ENCODE peak calls at places on chromosomes 1 and 21, in eight cellular contexts. One of them, this sample, is unnamed.
A peak's percentile ranks its signal among the peaks of the same experiment; 100 is the strongest.

GRCh38 chr1:46406881-46407608 is 12.9 kb downstream of the FAAH start:
- DNase-seq in stomach: no peak
- DNase-seq in bronchial epithelial cell: no peak
- DNase-seq in transverse colon: no peak
- DNase-seq in GM06990: no peak
- DNase-seq in dorsolateral prefrontal cortex: no peak
- DNase-seq in HFF-Myc: no peak
- DNase-seq in cardiac fibroblast: no peak
- DNase-seq in this sample: no peak

GRCh38 chr1:244060691-244061090 is 9.6 kb downstream of the ZBTB18 start:
- DNase-seq in stomach: no peak
- DNase-seq in bronchial epithelial cell: no peak
- DNase-seq in transverse colon: no peak
- DNase-seq in GM06990: no peak
- DNase-seq in dorsolateral prefrontal cortex: no peak
- DNase-seq in HFF-Myc: no peak
- DNase-seq in cardiac fibroblast: no peak
- DNase-seq in this sample: no peak

GRCh38 chr1:109912873-109913272 is 2.2 kb downstream of the CSF1 start:
- DNase-seq in stomach: no peak
- DNase-seq in bronchial epithelial cell: no peak
- DNase-seq in transverse colon: no peak
- DNase-seq in GM06990: no peak
- DNase-seq in dorsolateral prefrontal cortex: no peak
- DNase-seq in HFF-Myc: no peak
- DNase-seq in cardiac fibroblast: peak; percentile 66
- DNase-seq in this sample: no peak

GRCh38 chr1:50841791-50842387 is 118.2 kb downstream of the FAF1 start:
- DNase-seq in stomach: no peak
- DNase-seq in bronchial epithelial cell: no peak
- DNase-seq in transverse colon: no peak
- DNase-seq in GM06990: no peak
- DNase-seq in dorsolateral prefrontal cortex: no peak
- DNase-seq in HFF-Myc: no peak
- DNase-seq in cardiac fibroblast: peak; percentile 46
- DNase-seq in this sample: no peak

GRCh38 chr1:210407207-210407886 is 78.6 kb downstream of the HHAT start:
- DNase-seq in stomach: peak; percentile 77
- DNase-seq in bronchial epithelial cell: peak; percentile 58
- DNase-seq in transverse colon: peak; percentile 76
- DNase-seq in GM06990: no peak
- DNase-seq in dorsolateral prefrontal cortex: peak; percentile 87
- DNase-seq in HFF-Myc: peak; percentile 30
- DNase-seq in cardiac fibroblast: peak; percentile 59
- DNase-seq in this sample: peak; percentile 70

GRCh38 chr1:154874465-154874864 is 4.4 kb upstream of the KCNN3 start:
- DNase-seq in stomach: no peak
- DNase-seq in bronchial epithelial cell: no peak
- DNase-seq in transverse colon: no peak
- DNase-seq in GM06990: no peak
- DNase-seq in dorsolateral prefrontal cortex: no peak
- DNase-seq in HFF-Myc: no peak
- DNase-seq in cardiac fibroblast: no peak
- DNase-seq in this sample: no peak

GRCh38 chr1:14037101-14037807 is 337.3 kb downstream of the PRDM2 start:
- DNase-seq in stomach: no peak
- DNase-seq in bronchial epithelial cell: peak; percentile 21
- DNase-seq in transverse colon: no peak
- DNase-seq in GM06990: no peak
- DNase-seq in dorsolateral prefrontal cortex: no peak
- DNase-seq in HFF-Myc: no peak
- DNase-seq in cardiac fibroblast: no peak
- DNase-seq in this sample: no peak

GRCh38 chr1:156319664-156320063 is 18.4 kb downstream of the CCT3 start:
- DNase-seq in stomach: no peak
- DNase-seq in bronchial epithelial cell: peak; percentile 21
- DNase-seq in transverse colon: no peak
- DNase-seq in GM06990: no peak
- DNase-seq in dorsolateral prefrontal cortex: no peak
- DNase-seq in HFF-Myc: no peak
- DNase-seq in cardiac fibroblast: peak; percentile 50
- DNase-seq in this sample: peak; percentile 39

GRCh38 chr1:171911506-171911905 is 70.2 kb downstream of the DNM3 start:
- DNase-seq in stomach: no peak
- DNase-seq in bronchial epithelial cell: no peak
- DNase-seq in transverse colon: no peak
- DNase-seq in GM06990: no peak
- DNase-seq in dorsolateral prefrontal cortex: no peak
- DNase-seq in HFF-Myc: no peak
- DNase-seq in cardiac fibroblast: peak; percentile 15
- DNase-seq in this sample: no peak

GRCh38 chr1:36586146-36586545 is 103.4 kb upstream of the CSF3R start:
- DNase-seq in stomach: no peak
- DNase-seq in bronchial epithelial cell: no peak
- DNase-seq in transverse colon: no peak
- DNase-seq in GM06990: no peak
- DNase-seq in dorsolateral prefrontal cortex: no peak
- DNase-seq in HFF-Myc: no peak
- DNase-seq in cardiac fibroblast: no peak
- DNase-seq in this sample: no peak

GRCh38 chr21:21188513-21189188 is 190.4 kb downstream of the NCAM2 start:
- DNase-seq in stomach: no peak
- DNase-seq in bronchial epithelial cell: no peak
- DNase-seq in transverse colon: no peak
- DNase-seq in GM06990: no peak
- DNase-seq in dorsolateral prefrontal cortex: no peak
- DNase-seq in HFF-Myc: no peak
- DNase-seq in cardiac fibroblast: peak; percentile 31
- DNase-seq in this sample: no peak

GRCh38 chr1:221458430-221459156 is 283.3 kb downstream of the DUSP10 start:
- DNase-seq in stomach: no peak
- DNase-seq in bronchial epithelial cell: peak; percentile 73
- DNase-seq in transverse colon: no peak
- DNase-seq in GM06990: no peak
- DNase-seq in dorsolateral prefrontal cortex: no peak
- DNase-seq in HFF-Myc: peak; percentile 65
- DNase-seq in cardiac fibroblast: peak; percentile 73
- DNase-seq in this sample: no peak

GRCh38 chr21:41365377-41366107 is 3.7 kb downstream of the MX2 start:
- DNase-seq in stomach: no peak
- DNase-seq in bronchial epithelial cell: no peak
- DNase-seq in transverse colon: no peak
- DNase-seq in GM06990: no peak
- DNase-seq in dorsolateral prefrontal cortex: no peak
- DNase-seq in HFF-Myc: no peak
- DNase-seq in cardiac fibroblast: no peak
- DNase-seq in this sample: no peak

GRCh38 chr1:173866462-173866861 is 1.3 kb downstream of the GAS5 start:
- DNase-seq in stomach: no peak
- DNase-seq in bronchial epithelial cell: no peak
- DNase-seq in transverse colon: no peak
- DNase-seq in GM06990: no peak
- DNase-seq in dorsolateral prefrontal cortex: no peak
- DNase-seq in HFF-Myc: no peak
- DNase-seq in cardiac fibroblast: no peak
- DNase-seq in this sample: no peak

GRCh38 chr1:173868266-173869107 is at the start of gene ZBTB37:
- DNase-seq in stomach: peak; percentile 96
- DNase-seq in bronchial epithelial cell: peak; percentile 71
- DNase-seq in transverse colon: peak; percentile 97
- DNase-seq in GM06990: peak; percentile 97
- DNase-seq in dorsolateral prefrontal cortex: no peak
- DNase-seq in HFF-Myc: no peak
- DNase-seq in cardiac fibroblast: no peak
- DNase-seq in this sample: peak; percentile 100

GRCh38 chr1:173869108-173869359 is 854 bp downstream of the ZBTB37 start:
- DNase-seq in stomach: no peak
- DNase-seq in bronchial epithelial cell: no peak
- DNase-seq in transverse colon: no peak
- DNase-seq in GM06990: no peak
- DNase-seq in dorsolateral prefrontal cortex: no peak
- DNase-seq in HFF-Myc: no peak
- DNase-seq in cardiac fibroblast: no peak
- DNase-seq in this sample: no peak

GRCh38 chr1:173867141-173867752 is 542 bp downstream of the GAS5 start:
- DNase-seq in stomach: no peak
- DNase-seq in bronchial epithelial cell: no peak
- DNase-seq in transverse colon: no peak
- DNase-seq in GM06990: peak; percentile 42
- DNase-seq in dorsolateral prefrontal cortex: no peak
- DNase-seq in HFF-Myc: no peak
- DNase-seq in cardiac fibroblast: no peak
- DNase-seq in this sample: peak; percentile 41

GRCh38 chr1:173867753-173868265 is at the start of gene GAS5:
- DNase-seq in stomach: peak; percentile 99
- DNase-seq in bronchial epithelial cell: peak; percentile 98
- DNase-seq in transverse colon: peak; percentile 100
- DNase-seq in GM06990: peak; percentile 97
- DNase-seq in dorsolateral prefrontal cortex: peak; percentile 97
- DNase-seq in HFF-Myc: peak; percentile 99
- DNase-seq in cardiac fibroblast: peak; percentile 100
- DNase-seq in this sample: peak; percentile 100
- TF ChIP-seq CTCF in stomach: no peak
- TF ChIP-seq CTCF in bronchial epithelial cell: no peak
- TF ChIP-seq CTCF in transverse colon: no peak
- TF ChIP-seq CTCF in GM06990: no peak
- TF ChIP-seq CTCF in dorsolateral prefrontal cortex: no peak
- TF ChIP-seq CTCF in HFF-Myc: no peak
- TF ChIP-seq CTCF in cardiac fibroblast: no peak
- TF ChIP-seq CTCF in this sample: no peak

GRCh38 chr1:209076688-209077087 is 506.8 kb upstream of the CAMK1G start:
- DNase-seq in stomach: no peak
- DNase-seq in bronchial epithelial cell: peak; percentile 30
- DNase-seq in transverse colon: peak; percentile 10
- DNase-seq in GM06990: peak; percentile 20
- DNase-seq in dorsolateral prefrontal cortex: no peak
- DNase-seq in HFF-Myc: no peak
- DNase-seq in cardiac fibroblast: no peak
- DNase-seq in this sample: no peak
- TF ChIP-seq CTCF in stomach: no peak
- TF ChIP-seq CTCF in bronchial epithelial cell: peak; percentile 21
- TF ChIP-seq CTCF in transverse colon: no peak
- TF ChIP-seq CTCF in GM06990: peak; percentile 82
- TF ChIP-seq CTCF in dorsolateral prefrontal cortex: no peak
- TF ChIP-seq CTCF in HFF-Myc: peak; percentile 51
- TF ChIP-seq CTCF in cardiac fibroblast: no peak
- TF ChIP-seq CTCF in this sample: no peak

GRCh38 chr1:33372677-33373076 is 51.8 kb upstream of the A3GALT2 start:
- DNase-seq in stomach: no peak
- DNase-seq in bronchial epithelial cell: no peak
- DNase-seq in transverse colon: no peak
- DNase-seq in GM06990: no peak
- DNase-seq in dorsolateral prefrontal cortex: no peak
- DNase-seq in HFF-Myc: no peak
- DNase-seq in cardiac fibroblast: no peak
- DNase-seq in this sample: no peak
- TF ChIP-seq CTCF in stomach: no peak
- TF ChIP-seq CTCF in bronchial epithelial cell: no peak
- TF ChIP-seq CTCF in transverse colon: no peak
- TF ChIP-seq CTCF in GM06990: peak; percentile 9
- TF ChIP-seq CTCF in dorsolateral prefrontal cortex: no peak
- TF ChIP-seq CTCF in HFF-Myc: no peak
- TF ChIP-seq CTCF in cardiac fibroblast: no peak
- TF ChIP-seq CTCF in this sample: no peak

DNA sequence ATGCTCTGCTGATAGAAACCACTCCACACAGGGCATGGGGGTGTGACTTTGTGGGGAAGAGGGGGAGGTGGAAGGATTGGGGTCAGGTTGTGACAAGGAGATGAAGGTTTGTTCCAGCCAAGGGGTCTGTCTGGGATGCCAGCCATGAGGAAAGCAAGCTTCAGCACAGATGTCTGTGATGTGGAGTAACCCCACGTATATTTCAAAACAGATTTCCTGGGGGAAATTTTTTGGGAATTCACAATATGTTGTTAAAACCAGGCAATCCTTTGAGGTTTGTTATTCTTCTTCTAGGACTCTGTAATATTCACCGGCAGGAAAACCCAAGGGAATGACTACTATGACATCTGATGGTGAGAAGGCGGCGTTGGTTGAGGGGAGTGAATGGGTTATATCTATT is 255.0 kb upstream of the FGGY start:
- DNase-seq in stomach: no peak
- DNase-seq in bronchial epithelial cell: no peak
- DNase-seq in transverse colon: no peak
- DNase-seq in GM06990: no peak
- DNase-seq in dorsolateral prefrontal cortex: no peak
- DNase-seq in HFF-Myc: no peak
- DNase-seq in cardiac fibroblast: peak; percentile 59
- DNase-seq in this sample: no peak
- TF ChIP-seq CTCF in stomach: no peak
- TF ChIP-seq CTCF in bronchial epithelial cell: no peak
- TF ChIP-seq CTCF in transverse colon: no peak
- TF ChIP-seq CTCF in GM06990: no peak
- TF ChIP-seq CTCF in dorsolateral prefrontal cortex: no peak
- TF ChIP-seq CTCF in HFF-Myc: no peak
- TF ChIP-seq CTCF in cardiac fibroblast: no peak
- TF ChIP-seq CTCF in this sample: no peak

This sample was measured in Calu3.